ENCODE peak calls at places on chromosomes 13 and 19, in seven cellular contexts. One of them, this sample, is unnamed.

GRCh38 chr19:954272-954671 is 28.4 kb downstream of the ARID3A start:
- DNase-seq in pancreas: no peak
- DNase-seq in AG10803: no peak
- DNase-seq in Panc1: no peak
- DNase-seq in lung: no peak
- DNase-seq in left lung: no peak
- DNase-seq in upper lobe of right lung: no peak
- DNase-seq in this sample: no peak

GRCh38 chr13:60260440-60260839 is 96.7 kb upstream of the DIAPH3 start:
- DNase-seq in pancreas: no peak
- DNase-seq in AG10803: no peak
- DNase-seq in Panc1: no peak
- DNase-seq in lung: no peak
- DNase-seq in left lung: no peak
- DNase-seq in upper lobe of right lung: no peak
- DNase-seq in this sample: no peak

GRCh38 chr19:33724723-33725060 is 72.0 kb upstream of the KCTD15 start:
- DNase-seq in pancreas: no peak
- DNase-seq in AG10803: no peak
- DNase-seq in Panc1: no peak
- DNase-seq in lung: no peak
- DNase-seq in left lung: no peak
- DNase-seq in upper lobe of right lung: peak
- DNase-seq in this sample: no peak

GRCh38 chr13:73416093-73416492 is 357.3 kb downstream of the KLF5 start:
- DNase-seq in pancreas: no peak
- DNase-seq in AG10803: peak
- DNase-seq in Panc1: no peak
- DNase-seq in lung: no peak
- DNase-seq in left lung: no peak
- DNase-seq in upper lobe of right lung: no peak
- DNase-seq in this sample: no peak

GRCh38 chr19:12095111-12095790 is 30.7 kb downstream of the ZNF844 start:
- DNase-seq in pancreas: no peak
- DNase-seq in AG10803: peak
- DNase-seq in Panc1: no peak
- DNase-seq in lung: no peak
- DNase-seq in left lung: no peak
- DNase-seq in upper lobe of right lung: no peak
- DNase-seq in this sample: no peak

GRCh38 chr19:3359850-3360493 is 6.4 kb upstream of the NFIC start:
- DNase-seq in pancreas: peak
- DNase-seq in AG10803: no peak
- DNase-seq in Panc1: no peak
- DNase-seq in lung: no peak
- DNase-seq in left lung: no peak
- DNase-seq in upper lobe of right lung: peak
- DNase-seq in this sample: no peak

GRCh38 chr19:47891622-47891922 is 5.5 kb upstream of the SULT2A1 start:
- DNase-seq in pancreas: peak
- DNase-seq in AG10803: no peak
- DNase-seq in Panc1: no peak
- DNase-seq in lung: no peak
- DNase-seq in left lung: no peak
- DNase-seq in upper lobe of right lung: no peak
- DNase-seq in this sample: no peak

GRCh38 chr19:17510220-17510993 is 1.0 kb upstream of the PGLS start:
- DNase-seq in pancreas: no peak
- DNase-seq in AG10803: peak
- DNase-seq in Panc1: no peak
- DNase-seq in lung: no peak
- DNase-seq in left lung: no peak
- DNase-seq in upper lobe of right lung: no peak
- DNase-seq in this sample: no peak

DNA sequence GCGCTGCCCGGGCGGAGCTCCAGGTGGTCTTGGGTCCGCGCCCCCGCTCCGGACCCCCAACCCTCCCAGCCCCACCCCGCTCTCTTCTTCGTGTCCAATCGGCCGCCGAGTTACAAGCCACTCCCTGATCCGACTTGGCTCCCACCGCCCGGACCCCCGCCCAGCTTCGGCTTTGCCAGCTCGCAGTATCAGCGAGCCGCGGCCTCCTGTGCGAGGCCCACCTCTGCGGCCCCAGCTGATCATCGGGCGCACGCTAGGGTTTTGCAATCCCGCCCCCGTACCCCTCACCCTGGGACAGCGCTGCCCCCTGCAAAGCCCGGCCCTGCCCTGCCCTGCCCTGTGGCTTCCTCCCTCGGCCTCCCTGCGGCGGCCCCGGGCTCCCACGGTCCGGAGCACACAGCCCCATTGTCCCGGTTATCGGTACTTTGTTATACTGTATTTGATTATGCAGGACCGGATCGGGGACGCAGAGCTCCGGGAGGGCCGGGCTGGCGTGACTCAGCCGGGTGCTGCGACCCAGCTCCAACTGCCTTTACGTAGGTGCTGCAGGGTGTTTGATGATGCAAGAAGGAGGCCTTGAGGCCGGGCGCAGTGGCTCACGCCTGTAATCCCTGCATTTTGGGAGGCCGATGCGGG is 597 bp upstream of the LPAR2 start:
- DNase-seq in pancreas: peak
- DNase-seq in AG10803: peak
- DNase-seq in Panc1: no peak
- DNase-seq in lung: no peak
- DNase-seq in left lung: peak
- DNase-seq in upper lobe of right lung: peak
- DNase-seq in this sample: no peak
- H3K4me3 ChIP-seq in pancreas: peak
- H3K4me3 ChIP-seq in AG10803: peak
- H3K4me3 ChIP-seq in Panc1: peak
- H3K4me3 ChIP-seq in lung: peak
- H3K4me3 ChIP-seq in left lung: peak
- H3K4me3 ChIP-seq in upper lobe of right lung: peak
- H3K4me3 ChIP-seq in this sample: peak

GRCh38 chr19:39335168-39335567 is 675 bp downstream of the GMFG start:
- DNase-seq in pancreas: no peak
- DNase-seq in AG10803: no peak
- DNase-seq in Panc1: no peak
- DNase-seq in lung: no peak
- DNase-seq in left lung: no peak
- DNase-seq in upper lobe of right lung: no peak
- DNase-seq in this sample: no peak

GRCh38 chr19:39336483-39336882 is 640 bp upstream of the GMFG start:
- DNase-seq in pancreas: no peak
- DNase-seq in AG10803: no peak
- DNase-seq in Panc1: no peak
- DNase-seq in lung: no peak
- DNase-seq in left lung: no peak
- DNase-seq in upper lobe of right lung: no peak
- DNase-seq in this sample: no peak

GRCh38 chr19:39333507-39333906 is 2.3 kb downstream of the GMFG start:
- DNase-seq in pancreas: no peak
- DNase-seq in AG10803: no peak
- DNase-seq in Panc1: no peak
- DNase-seq in lung: no peak
- DNase-seq in left lung: no peak
- DNase-seq in upper lobe of right lung: no peak
- DNase-seq in this sample: no peak

GRCh38 chr19:39332293-39332692 is 3.5 kb downstream of the GMFG start:
- DNase-seq in pancreas: no peak
- DNase-seq in AG10803: no peak
- DNase-seq in Panc1: no peak
- DNase-seq in lung: no peak
- DNase-seq in left lung: no peak
- DNase-seq in upper lobe of right lung: no peak
- DNase-seq in this sample: no peak

DNA sequence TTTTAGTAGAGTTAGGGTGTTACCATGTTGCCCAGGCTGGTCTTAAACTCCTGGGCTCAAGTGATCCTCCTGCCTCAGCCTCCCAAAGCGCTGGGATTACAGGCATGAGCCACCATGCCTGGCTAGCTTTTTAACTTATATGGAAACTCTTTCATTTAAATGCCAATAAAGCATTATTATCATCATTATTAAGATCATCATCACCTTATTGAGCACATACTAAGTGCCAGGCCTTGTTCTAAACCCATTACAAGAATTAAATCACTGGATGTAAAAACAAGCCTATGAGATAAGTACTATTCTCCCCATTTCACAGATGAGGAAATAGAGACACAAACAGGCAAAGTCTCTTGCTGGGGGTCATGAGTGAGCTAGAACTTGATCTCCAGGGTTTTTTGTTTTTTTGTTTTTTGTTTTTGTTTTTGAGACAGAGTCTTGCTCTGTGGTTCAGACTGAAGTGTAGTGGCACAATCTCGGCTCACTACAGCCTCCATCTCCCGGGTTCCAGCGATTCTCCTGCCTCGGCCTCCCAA is 1.3 kb downstream of the GMFG start:
- DNase-seq in pancreas: no peak
- DNase-seq in AG10803: no peak
- DNase-seq in Panc1: no peak
- DNase-seq in lung: no peak
- DNase-seq in left lung: no peak
- DNase-seq in upper lobe of right lung: no peak
- DNase-seq in this sample: no peak
- H3K4me3 ChIP-seq in pancreas: peak
- H3K4me3 ChIP-seq in AG10803: no peak
- H3K4me3 ChIP-seq in Panc1: no peak
- H3K4me3 ChIP-seq in lung: no peak
- H3K4me3 ChIP-seq in left lung: peak
- H3K4me3 ChIP-seq in upper lobe of right lung: peak
- H3K4me3 ChIP-seq in this sample: no peak

GRCh38 chr13:110339975-110340550 is 33.0 kb downstream of the COL4A2 start:
- DNase-seq in pancreas: no peak
- DNase-seq in AG10803: no peak
- DNase-seq in Panc1: no peak
- DNase-seq in lung: no peak
- DNase-seq in left lung: no peak
- DNase-seq in upper lobe of right lung: peak
- DNase-seq in this sample: no peak
- H3K4me3 ChIP-seq in pancreas: no peak
- H3K4me3 ChIP-seq in AG10803: no peak
- H3K4me3 ChIP-seq in Panc1: no peak
- H3K4me3 ChIP-seq in lung: no peak
- H3K4me3 ChIP-seq in left lung: no peak
- H3K4me3 ChIP-seq in upper lobe of right lung: no peak
- H3K4me3 ChIP-seq in this sample: no peak

GRCh38 chr13:48414501-48414900 is 1.6 kb upstream of the LPAR6 start:
- DNase-seq in pancreas: no peak
- DNase-seq in AG10803: no peak
- DNase-seq in Panc1: no peak
- DNase-seq in lung: no peak
- DNase-seq in left lung: no peak
- DNase-seq in upper lobe of right lung: no peak
- DNase-seq in this sample: no peak

GRCh38 chr13:48412881-48413351 is at the start of gene LPAR6:
- DNase-seq in pancreas: no peak
- DNase-seq in AG10803: peak
- DNase-seq in Panc1: no peak
- DNase-seq in lung: no peak
- DNase-seq in left lung: no peak
- DNase-seq in upper lobe of right lung: no peak
- DNase-seq in this sample: peak

GRCh38 chr13:48412100-48412556 is 785 bp downstream of the LPAR6 start:
- DNase-seq in pancreas: no peak
- DNase-seq in AG10803: no peak
- DNase-seq in Panc1: no peak
- DNase-seq in lung: no peak
- DNase-seq in left lung: no peak
- DNase-seq in upper lobe of right lung: no peak
- DNase-seq in this sample: no peak

GRCh38 chr13:48411281-48412099 is 1.4 kb downstream of the LPAR6 start:
- DNase-seq in pancreas: no peak
- DNase-seq in AG10803: no peak
- DNase-seq in Panc1: no peak
- DNase-seq in lung: no peak
- DNase-seq in left lung: no peak
- DNase-seq in upper lobe of right lung: no peak
- DNase-seq in this sample: no peak

GRCh38 chr13:48410199-48410598 is 2.7 kb downstream of the LPAR6 start:
- DNase-seq in pancreas: no peak
- DNase-seq in AG10803: no peak
- DNase-seq in Panc1: no peak
- DNase-seq in lung: no peak
- DNase-seq in left lung: no peak
- DNase-seq in upper lobe of right lung: no peak
- DNase-seq in this sample: no peak
- H3K4me3 ChIP-seq in pancreas: peak
- H3K4me3 ChIP-seq in AG10803: peak
- H3K4me3 ChIP-seq in Panc1: no peak
- H3K4me3 ChIP-seq in lung: no peak
- H3K4me3 ChIP-seq in left lung: peak
- H3K4me3 ChIP-seq in upper lobe of right lung: peak
- H3K4me3 ChIP-seq in this sample: peak

This sample was measured in BJ.